ENCODE peak calls at places on chromosomes 3 and 15, in six cellular contexts. U is hepatocyte; X is esophagus muscularis mucosa; D is ovary; W is psoas muscle; G is effector memory CD4-positive, alpha-beta T cell. Q is an unnamed sample.
A peak's percentile ranks its signal among the peaks of the same experiment; 100 is the strongest.

GRCh38 chr15:36221992-36222391 is 357.4 kb upstream of the CDIN1 start:
- DNase-seq in G (no peak), X (no peak), U (no peak), W (no peak), D (no peak), Q (no peak)

GRCh38 chr3:51436998-51437639 is 46.0 kb downstream of the RBM15B start:
- DNase-seq in X (no peak), D (no peak), G (no peak), W (no peak), U (no peak), Q (no peak)

GRCh38 chr3:115436767-115437301 is 186.5 kb upstream of the GAP43 start:
- DNase-seq in U (peak; percentile 34), D (no peak), G (no peak), W (peak; percentile 12), X (no peak), Q (no peak)

GRCh38 chr15:71656425-71656824 is 153.9 kb upstream of the NR2E3 start:
- DNase-seq in W (no peak), U (no peak), X (peak; percentile 79), G (no peak), D (no peak), Q (no peak)

GRCh38 chr15:62889141-62889661 is 153.3 kb upstream of the TPM1 start:
- DNase-seq in U (no peak), G (no peak), W (no peak), X (no peak), D (no peak), Q (no peak)

GRCh38 chr3:155517907-155518306 is 224.4 kb upstream of the STRIT1 start:
- DNase-seq in X (no peak), W (no peak), G (no peak), U (no peak), D (no peak), Q (no peak)

GRCh38 chr3:127589600-127590281 is 792 bp downstream of the TPRA1 start:
- DNase-seq in D (peak; percentile 61), U (peak; percentile 48), W (no peak), X (no peak), G (no peak), Q (no peak)

GRCh38 chr3:50405249-50405648 is 45.9 kb upstream of the TMEM115 start:
- DNase-seq in U (peak; percentile 58), W (no peak), G (no peak), X (no peak), D (no peak), Q (no peak)

GRCh38 chr3:177608443-177608842 is 411.2 kb upstream of the TBL1XR1 start:
- DNase-seq in D (no peak), X (no peak), U (no peak), G (no peak), W (no peak), Q (no peak)

GRCh38 chr3:85539232-85539631 is 580.4 kb downstream of the CADM2 start:
- DNase-seq in U (no peak), D (no peak), W (no peak), X (no peak), G (no peak), Q (no peak)

GRCh38 chr3:35562141-35562540 is 77.2 kb upstream of the ARPP21 start:
- DNase-seq in D (no peak), G (no peak), W (no peak), X (no peak), U (no peak), Q (no peak)

GRCh38 chr3:128932516-128933212 is 53.2 kb downstream of the ACAD9 start:
- DNase-seq in G (no peak), X (peak; percentile 66), W (no peak), D (no peak), U (no peak), Q (no peak)

GRCh38 chr15:33846862-33847261 is 121.4 kb upstream of the CHRM5 start:
- DNase-seq in U (no peak), X (no peak), D (no peak), G (no peak), W (no peak), Q (no peak)

GRCh38 chr3:127817331-127817821 is 4.9 kb downstream of the MGLL start:
- DNase-seq in G (no peak), U (peak; percentile 70), D (no peak), W (peak; percentile 28), X (no peak), Q (no peak)

GRCh38 chr3:187291512-187292132 is at the start of gene MASP1:
- DNase-seq in D (no peak), W (peak; percentile 25), U (peak; percentile 63), X (no peak), G (no peak), Q (peak; percentile 57)
- H3K4me3 ChIP-seq in D (peak within 1 kb of the TSS; percentile 46), W (no peak within 1 kb of the TSS), U (peak within 1 kb of the TSS; percentile 23), X (peak within 1 kb of the TSS; percentile 14), G (no peak within 1 kb of the TSS), Q (peak within 1 kb of the TSS; percentile 46)

GRCh38 chr3:123334056-123334455 is 114.8 kb downstream of the ADCY5 start:
- DNase-seq in X (no peak), U (no peak), G (no peak), D (no peak), W (no peak), Q (no peak)

GRCh38 chr3:123337226-123337625 is 111.7 kb downstream of the ADCY5 start:
- DNase-seq in D (no peak), W (no peak), U (no peak), X (no peak), G (no peak), Q (no peak)

GRCh38 chr3:123335007-123335670 is 113.8 kb downstream of the ADCY5 start:
- DNase-seq in W (no peak), G (no peak), U (no peak), X (no peak), D (no peak), Q (no peak)

GRCh38 chr3:123336441-123336851 is 112.4 kb downstream of the ADCY5 start:
- DNase-seq in U (no peak), D (no peak), G (no peak), X (no peak), W (no peak), Q (no peak)

DNA sequence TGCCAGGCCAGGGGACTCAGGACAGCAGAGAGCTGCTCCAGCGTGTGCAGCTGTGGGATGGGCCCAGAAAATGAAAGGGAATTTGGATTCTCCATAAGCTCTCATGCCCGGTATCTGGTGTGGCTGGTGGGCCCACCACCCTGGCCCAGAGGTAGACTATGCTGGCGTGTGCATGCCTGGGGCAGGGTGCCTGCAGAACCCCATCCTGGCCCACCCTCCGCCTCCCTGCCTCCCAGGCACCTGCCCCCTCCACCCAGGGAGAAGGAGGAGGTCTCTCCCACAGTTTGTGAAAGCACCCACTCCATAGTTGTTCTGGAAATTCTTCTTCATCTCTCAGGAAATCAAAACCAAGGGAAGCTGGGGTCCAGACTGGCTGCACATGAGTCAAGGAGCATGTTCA is 112.9 kb downstream of the ADCY5 start:
- DNase-seq in U (no peak), G (no peak), D (no peak), W (no peak), X (no peak), Q (no peak)
- H3K4me1 ChIP-seq in U (no peaks in the 10 kb centered on the region), G (no peaks in the 10 kb centered on the region), D (peaks cover 8% of the 10 kb centered on the region), W (no peaks in the 10 kb centered on the region), X (peaks cover 94% of the 10 kb centered on the region), Q (peaks cover 65% of the 10 kb centered on the region)

GRCh38 chr3:188196232-188196990 is 42.5 kb downstream of the LPP start:
- DNase-seq in U (no peak), X (no peak), G (no peak), W (no peak), D (no peak), Q (no peak)
- H3K27me3 ChIP-seq in U (no peaks in the 10 kb centered on the region), X (no peaks in the 10 kb centered on the region), G (no peaks in the 10 kb centered on the region), W (no peaks in the 10 kb centered on the region), D (no peaks in the 10 kb centered on the region), Q (no peaks in the 10 kb centered on the region)

DNA sequence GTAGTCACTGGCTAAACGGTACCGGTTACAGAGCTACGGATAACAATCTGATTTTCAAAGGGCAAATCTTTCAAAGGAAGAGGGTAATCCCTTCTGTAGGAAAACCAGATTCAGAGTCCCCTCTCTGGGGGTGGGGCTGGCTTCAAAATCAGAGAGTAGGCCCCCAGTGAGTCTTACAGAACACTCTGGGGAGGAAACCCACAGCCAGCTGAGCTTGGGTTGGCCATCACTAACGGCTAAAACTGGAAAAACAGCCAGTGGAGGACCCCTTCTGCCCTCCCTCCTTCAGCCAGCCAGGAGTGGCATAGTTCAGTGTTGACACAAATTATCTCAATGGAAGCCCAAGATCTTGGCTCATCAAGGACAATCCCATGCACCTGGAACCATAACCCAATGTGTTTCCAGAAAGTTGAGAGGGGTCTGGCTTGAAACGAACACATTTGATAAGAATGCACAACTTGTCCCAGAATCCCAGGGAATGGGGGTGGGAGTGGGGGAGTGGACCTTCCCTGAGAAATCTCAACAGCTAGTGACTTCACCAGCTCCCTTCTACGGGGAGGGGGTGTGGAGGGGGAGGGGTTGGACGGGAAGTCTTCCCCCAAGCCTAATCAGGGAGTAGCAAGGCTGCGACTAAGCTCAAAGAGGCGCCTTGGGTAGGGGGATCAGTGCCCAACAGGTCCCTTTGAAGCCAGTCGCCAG is 1.0 kb downstream of the RASL12 start:
- DNase-seq in X (no peak), U (no peak), D (peak; percentile 62), W (no peak), G (no peak), Q (peak; percentile 67)
- H3K4me3 ChIP-seq in X (peak overlapping the region; percentile 83), U (peak overlapping the region; percentile 39), D (peak overlapping the region; percentile 59), W (peak overlapping the region; percentile 65), G (no peak overlapping the region), Q (peak overlapping the region; percentile 58)

GRCh38 chr15:92161039-92161670 is 232.5 kb upstream of the ST8SIA2 start:
- DNase-seq in G (no peak), W (no peak), U (peak; percentile 41), D (no peak), X (no peak), Q (no peak)
- H3K4me1 ChIP-seq in G (no peaks in the 10 kb centered on the region), W (no peaks in the 10 kb centered on the region), U (peaks cover 21% of the 10 kb centered on the region), D (no peaks in the 10 kb centered on the region), X (no peaks in the 10 kb centered on the region), Q (no peaks in the 10 kb centered on the region)

DNA sequence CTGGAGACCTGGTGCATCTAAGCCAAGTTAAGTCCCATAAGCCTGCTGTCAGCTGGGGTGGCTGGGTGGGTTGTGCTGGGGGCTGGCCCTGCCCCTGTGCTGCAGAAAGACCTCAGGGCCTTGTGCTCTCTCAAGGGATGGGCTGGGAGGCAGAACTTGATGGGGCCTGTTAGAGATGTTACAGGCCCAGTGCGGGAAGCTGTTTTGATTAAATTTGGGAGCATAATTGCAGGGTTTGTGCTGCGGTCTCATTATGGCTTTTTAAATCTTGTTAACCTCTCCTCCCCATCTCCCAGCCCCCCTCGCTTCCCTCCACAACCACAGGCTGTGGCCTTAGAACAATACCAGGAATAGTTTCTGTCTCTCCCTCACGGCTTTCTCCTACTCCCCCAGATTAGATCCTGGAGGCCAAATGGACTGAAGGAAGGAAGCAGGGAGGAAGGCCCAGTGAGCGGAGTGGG is 87.6 kb upstream of the TLE3 start:
- DNase-seq in G (no peak), W (no peak), D (no peak), X (no peak), U (no peak), Q (no peak)
- H3K27me3 ChIP-seq in G (no peaks in the 10 kb centered on the region), W (no peaks in the 10 kb centered on the region), D (no peaks in the 10 kb centered on the region), X (no peaks in the 10 kb centered on the region), U (peaks cover 3% of the 10 kb centered on the region), Q (peaks cover 8% of the 10 kb centered on the region)

Q was measured in heart right ventricle.